ENCODE peak calls at places on chromosomes 1 and 21, in seven cellular contexts. H, C, E, F, G, X and K are unnamed samples. For H3K4me1, the result is how much of the 10 kb centered on the place peaks cover.

GRCh38 chr1:70994753-70995152 is 52.9 kb downstream of the PTGER3 start:
- DNase-seq in H (no peak), C (no peak), E (no peak), F (no peak), G (no peak), X (no peak), K (no peak)

GRCh38 chr1:73911849-73912248 is 286.1 kb downstream of the LRRIQ3 start:
- DNase-seq in H (no peak), C (no peak), E (no peak), F (no peak), G (no peak), X (no peak), K (no peak)

GRCh38 chr1:155008015-155008941 is 5.7 kb downstream of the ZBTB7B start:
- DNase-seq in H (no peak), C (no peak), E (no peak), F (no peak), G (peak), X (no peak), K (no peak)

GRCh38 chr1:49051647-49052046 is 275.0 kb upstream of the BEND5 start:
- DNase-seq in H (no peak), C (no peak), E (no peak), F (no peak), G (no peak), X (no peak), K (no peak)

GRCh38 chr1:86409416-86410021 is 13.4 kb upstream of the ODF2L start:
- DNase-seq in H (no peak), C (peak), E (peak), F (peak), G (no peak), X (no peak), K (peak)

GRCh38 chr1:62283361-62283760 is 35.9 kb downstream of the KANK4 start:
- DNase-seq in H (no peak), C (no peak), E (no peak), F (no peak), G (no peak), X (no peak), K (no peak)

GRCh38 chr21:38881041-38881570 is 75.4 kb downstream of the ETS2 start:
- DNase-seq in H (no peak), C (no peak), E (no peak), F (no peak), G (no peak), X (no peak), K (no peak)

GRCh38 chr21:21921410-21922232 is 923.4 kb downstream of the NCAM2 start:
- DNase-seq in H (no peak), C (no peak), E (no peak), F (peak), G (no peak), X (no peak), K (no peak)

GRCh38 chr1:241779897-241780296 is 68.1 kb upstream of the EXO1 start:
- DNase-seq in H (no peak), C (no peak), E (no peak), F (no peak), G (no peak), X (no peak), K (no peak)

GRCh38 chr1:67540025-67540732 is 110.0 kb upstream of the SERBP1 start:
- DNase-seq in H (no peak), C (no peak), E (no peak), F (peak), G (no peak), X (no peak), K (no peak)

GRCh38 chr21:45320261-45320990 is 32.7 kb upstream of the POFUT2 start:
- DNase-seq in H (no peak), C (peak), E (no peak), F (no peak), G (peak), X (no peak), K (peak)

GRCh38 chr1:233442392-233442791 is 114.9 kb downstream of the MAP3K21 start:
- DNase-seq in H (no peak), C (no peak), E (no peak), F (no peak), G (no peak), X (no peak), K (no peak)

GRCh38 chr1:39149509-39149908 is 55.0 kb upstream of the MACF1 start:
- DNase-seq in H (no peak), C (no peak), E (no peak), F (no peak), G (no peak), X (no peak), K (no peak)

GRCh38 chr1:95650631-95651030 is 416.6 kb downstream of the RWDD3 start:
- DNase-seq in H (no peak), C (no peak), E (no peak), F (no peak), G (no peak), X (no peak), K (no peak)

GRCh38 chr1:184020855-184021254 is 16.7 kb downstream of the COLGALT2 start:
- DNase-seq in H (no peak), C (no peak), E (no peak), F (no peak), G (no peak), X (no peak), K (no peak)

GRCh38 chr21:36976882-36977651 is 10.6 kb upstream of the HLCS start:
- DNase-seq in H (peak), C (no peak), E (peak), F (peak), G (no peak), X (peak), K (peak)

GRCh38 chr21:34915364-34915834 is 133.7 kb downstream of the RUNX1 start:
- DNase-seq in H (no peak), C (no peak), E (no peak), F (no peak), G (no peak), X (no peak), K (no peak)

GRCh38 chr1:153519242-153519641 is 16.5 kb downstream of the S100A6 start:
- DNase-seq in H (no peak), C (no peak), E (no peak), F (no peak), G (no peak), X (no peak), K (no peak)

GRCh38 chr1:62905872-62906271 is 121.9 kb downstream of the ATG4C start:
- DNase-seq in H (no peak), C (no peak), E (no peak), F (no peak), G (no peak), X (no peak), K (no peak)

GRCh38 chr21:25708467-25709065 is 26.1 kb downstream of the ATP5PF start:
- DNase-seq in H (no peak), C (no peak), E (peak), F (peak), G (no peak), X (peak), K (peak)

GRCh38 chr1:190540366-190540765 is 62.7 kb upstream of the BRINP3 start:
- DNase-seq in H (no peak), C (no peak), E (no peak), F (no peak), G (no peak), X (no peak), K (no peak)

GRCh38 chr1:24286246-24287010 is 32.7 kb upstream of the GRHL3 start:
- DNase-seq in H (no peak), C (no peak), E (no peak), F (no peak), G (no peak), X (no peak), K (no peak)

GRCh38 chr21:36347962-36348328 is 27.9 kb downstream of the MORC3 start:
- DNase-seq in H (no peak), C (no peak), E (no peak), F (no peak), G (no peak), X (no peak), K (no peak)

GRCh38 chr1:57036896-57037295 is 71.1 kb upstream of the C8B start:
- DNase-seq in H (no peak), C (no peak), E (no peak), F (no peak), G (no peak), X (no peak), K (no peak)

GRCh38 chr1:27862671-27863551 is 9.4 kb upstream of the THEMIS2 start:
- DNase-seq in H (peak), C (peak), E (no peak), F (peak), G (peak), X (no peak), K (peak)

GRCh38 chr1:47188901-47189785 is 693 bp downstream of the PDZK1IP1 start:
- DNase-seq in H (no peak), C (peak), E (no peak), F (no peak), G (no peak), X (no peak), K (no peak)

GRCh38 chr1:7670334-7671145 is 100.6 kb upstream of the VAMP3 start:
- DNase-seq in H (no peak), C (no peak), E (no peak), F (no peak), G (no peak), X (no peak), K (peak)

GRCh38 chr1:78340006-78340405 is 150.8 kb upstream of the PTGFR start:
- DNase-seq in H (no peak), C (no peak), E (no peak), F (no peak), G (no peak), X (no peak), K (no peak)

GRCh38 chr21:41024341-41025056 is 143.5 kb upstream of the BACE2 start:
- DNase-seq in H (no peak), C (no peak), E (no peak), F (peak), G (no peak), X (no peak), K (no peak)

GRCh38 chr1:185565314-185565713 is 168.9 kb upstream of the HMCN1 start:
- DNase-seq in H (no peak), C (no peak), E (peak), F (peak), G (no peak), X (no peak), K (peak)

GRCh38 chr21:44643911-44644310 is 2.3 kb upstream of the KRTAP10-11 start:
- DNase-seq in H (no peak), C (no peak), E (no peak), F (no peak), G (no peak), X (no peak), K (no peak)

GRCh38 chr1:6557597-6557996 is 2.5 kb downstream of the TAS1R1 start:
- DNase-seq in H (no peak), C (no peak), E (no peak), F (no peak), G (peak), X (no peak), K (no peak)
- H3K4me3 ChIP-seq in H (no peak), C (no peak), E (no peak), F (no peak), G (no peak), X (no peak), K (no peak)

GRCh38 chr1:31372051-31372450 is 825 bp downstream of the FABP3 start:
- DNase-seq in H (no peak), C (no peak), E (no peak), F (no peak), G (no peak), X (no peak), K (no peak)

GRCh38 chr1:31370021-31370420 is 2.9 kb downstream of the FABP3 start:
- DNase-seq in H (no peak), C (no peak), E (no peak), F (no peak), G (no peak), X (no peak), K (no peak)

GRCh38 chr1:31372961-31373896 is at the start of gene FABP3:
- DNase-seq in H (no peak), C (peak), E (peak), F (peak), G (peak), X (no peak), K (peak)

GRCh38 chr1:31371560-31371959 is 1.3 kb downstream of the FABP3 start:
- DNase-seq in H (no peak), C (no peak), E (peak), F (no peak), G (peak), X (no peak), K (no peak)

GRCh38 chr1:31371121-31371520 is 1.8 kb downstream of the FABP3 start:
- DNase-seq in H (no peak), C (no peak), E (no peak), F (no peak), G (no peak), X (no peak), K (no peak)
- H3K4me1 ChIP-seq in H (under half), C (under half), E (half or more), F (under half), G (under half), X (under half), K (under half)

GRCh38 chr1:20100632-20101355 is 18.5 kb downstream of the PLA2G2D start:
- DNase-seq in H (no peak), C (no peak), E (peak), F (peak), G (no peak), X (peak), K (peak)

GRCh38 chr1:20102875-20103274 is 16.5 kb downstream of the PLA2G2D start:
- DNase-seq in H (no peak), C (no peak), E (no peak), F (no peak), G (no peak), X (no peak), K (no peak)

GRCh38 chr1:20096840-20097447 is 22.4 kb downstream of the PLA2G2D start:
- DNase-seq in H (no peak), C (no peak), E (no peak), F (no peak), G (no peak), X (no peak), K (no peak)

GRCh38 chr1:20095564-20096434 is 23.5 kb downstream of the PLA2G2D start:
- DNase-seq in H (no peak), C (no peak), E (no peak), F (no peak), G (no peak), X (no peak), K (no peak)

GRCh38 chr1:20099533-20099932 is 19.8 kb downstream of the PLA2G2D start:
- DNase-seq in H (no peak), C (no peak), E (no peak), F (no peak), G (no peak), X (no peak), K (no peak)
- H3K4me3 ChIP-seq in H (no peak), C (no peak), E (no peak), F (no peak), G (no peak), X (no peak), K (no peak)

DNA sequence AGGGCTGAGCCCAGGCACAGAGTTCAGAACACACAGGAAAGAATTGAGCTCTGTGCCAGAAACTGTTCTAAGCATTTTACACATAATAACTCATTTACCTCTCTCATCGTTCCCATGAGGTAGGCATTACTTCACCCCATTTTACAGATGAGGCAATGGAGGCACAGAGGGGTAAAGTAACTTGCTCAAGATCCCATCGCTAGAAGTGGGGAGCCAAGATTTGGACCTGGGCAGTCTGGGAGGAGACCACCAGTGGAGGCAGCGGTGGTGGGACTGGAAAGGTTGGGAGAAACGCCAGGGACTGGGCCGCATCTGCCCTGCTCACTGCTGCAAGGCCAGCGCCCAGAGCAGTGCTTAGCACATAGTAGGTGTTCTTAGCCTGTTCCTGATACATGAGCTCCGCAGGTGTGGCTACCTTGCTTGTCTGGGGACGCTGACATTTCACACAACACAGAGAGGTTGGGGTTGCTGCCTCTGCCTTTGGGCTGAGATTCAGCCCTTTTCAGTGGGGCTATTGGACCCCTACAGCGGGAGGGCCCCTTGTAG is 27.8 kb upstream of the EPS8L3 start:
- DNase-seq in H (no peak), C (no peak), E (no peak), F (no peak), G (peak), X (no peak), K (no peak)
- H3K4me1 ChIP-seq in H (under half), C (half or more), E (half or more), F (under half), G (under half), X (half or more), K (under half)

GRCh38 chr1:1116701-1117468 is 996 bp upstream of the C1orf159 start:
- DNase-seq in H (no peak), C (peak), E (no peak), F (no peak), G (peak), X (peak), K (no peak)

GRCh38 chr1:1112237-1112985 is 3.5 kb downstream of the C1orf159 start:
- DNase-seq in H (no peak), C (peak), E (no peak), F (no peak), G (peak), X (no peak), K (no peak)

GRCh38 chr1:1115830-1116700 is at the start of gene C1orf159:
- DNase-seq in H (peak), C (peak), E (peak), F (peak), G (peak), X (peak), K (peak)

GRCh38 chr1:1115136-1115829 is 606 bp downstream of the C1orf159 start:
- DNase-seq in H (no peak), C (peak), E (no peak), F (peak), G (peak), X (no peak), K (no peak)

DNA sequence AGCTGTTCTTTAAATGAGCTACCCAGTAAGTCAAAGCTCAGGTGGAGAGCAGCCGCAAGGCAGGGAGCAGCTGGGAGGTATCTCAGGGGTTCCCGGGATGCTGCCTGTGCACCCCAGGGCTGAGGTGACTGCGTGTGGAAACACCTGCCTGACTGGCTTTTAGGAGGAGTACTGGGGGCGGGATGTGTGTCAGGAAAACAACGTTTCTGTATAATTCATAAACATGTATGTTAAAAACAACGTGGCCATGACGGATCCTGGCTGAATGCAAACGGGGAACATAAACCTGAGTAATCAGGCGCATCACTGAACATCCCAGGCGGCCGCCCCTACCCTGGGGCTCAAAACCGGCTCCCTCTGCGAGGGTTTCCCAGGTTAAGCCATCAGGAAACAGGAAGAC is 1.5 kb downstream of the C1orf159 start:
- DNase-seq in H (no peak), C (peak), E (no peak), F (no peak), G (peak), X (no peak), K (no peak)
- H3K4me3 ChIP-seq in H (no peak), C (no peak), E (no peak), F (no peak), G (no peak), X (no peak), K (no peak)